ENCODE peak calls at places on chromosomes 13 and 19, in nine cellular contexts. H is cardiac muscle cell, U is heart left ventricle, X is ascending aorta, T is astrocyte of the spinal cord, R is endodermal cell, I is IMR-90, Q is epithelial cell of esophagus, M is ovary. N is an unnamed sample.

GRCh38 chr19:39083983-39084731 is at the start of gene ACP7:
- DNase-seq in H (no peak), U (no peak), X (no peak), T (no peak), R (peak; percentile 59), I (no peak), Q (no peak), M (no peak), N (no peak)

GRCh38 chr19:15264061-15264932 is 32.0 kb upstream of the EPHX3 start:
- DNase-seq in H (peak; percentile 78), U (peak; percentile 75), X (no peak), T (peak; percentile 63), R (peak; percentile 97), I (peak; percentile 65), Q (peak; percentile 55), M (peak; percentile 79), N (peak; percentile 78)

GRCh38 chr13:20193924-20194631 is 1.3 kb upstream of the GJB2 start:
- DNase-seq in H (no peak), U (no peak), X (no peak), T (no peak), R (peak; percentile 62), I (no peak), Q (peak; percentile 79), M (no peak), N (no peak)

GRCh38 chr19:10502524-10503001 is 593 bp downstream of the KEAP1 start:
- DNase-seq in H (peak; percentile 91), U (peak; percentile 96), X (peak; percentile 73), T (peak; percentile 89), R (peak; percentile 96), I (peak; percentile 85), Q (peak; percentile 87), M (peak; percentile 91), N (peak; percentile 83)

GRCh38 chr19:18533058-18533457 is 10.3 kb downstream of the FKBP8 start:
- DNase-seq in H (no peak), U (no peak), X (no peak), T (no peak), R (no peak), I (no peak), Q (no peak), M (no peak), N (no peak)

GRCh38 chr19:50921391-50922315 is 10.5 kb upstream of the KLK4 start:
- DNase-seq in H (no peak), U (no peak), X (no peak), T (no peak), R (peak; percentile 80), I (no peak), Q (no peak), M (no peak), N (peak; percentile 42)

GRCh38 chr13:66405908-66406802 is 824.0 kb downstream of the PCDH9 start:
- DNase-seq in H (peak; percentile 74), U (no peak), X (no peak), T (peak; percentile 86), R (no peak), I (peak; percentile 65), Q (peak; percentile 86), M (no peak), N (peak; percentile 51)

GRCh38 chr13:26664942-26665341 is 95.6 kb downstream of the GPR12 start:
- DNase-seq in H (no peak), U (no peak), X (no peak), T (no peak), R (no peak), I (no peak), Q (no peak), M (no peak), N (no peak)

GRCh38 chr13:24500977-24501376 is 11.6 kb downstream of the PARP4 start:
- DNase-seq in H (peak; percentile 81), U (no peak), X (no peak), T (peak; percentile 56), R (no peak), I (peak; percentile 73), Q (peak; percentile 82), M (no peak), N (peak; percentile 94)

GRCh38 chr19:2255112-2255845 is 938 bp downstream of the JSRP1 start:
- DNase-seq in H (no peak), U (no peak), X (no peak), T (no peak), R (no peak), I (no peak), Q (no peak), M (no peak), N (no peak)

DNA sequence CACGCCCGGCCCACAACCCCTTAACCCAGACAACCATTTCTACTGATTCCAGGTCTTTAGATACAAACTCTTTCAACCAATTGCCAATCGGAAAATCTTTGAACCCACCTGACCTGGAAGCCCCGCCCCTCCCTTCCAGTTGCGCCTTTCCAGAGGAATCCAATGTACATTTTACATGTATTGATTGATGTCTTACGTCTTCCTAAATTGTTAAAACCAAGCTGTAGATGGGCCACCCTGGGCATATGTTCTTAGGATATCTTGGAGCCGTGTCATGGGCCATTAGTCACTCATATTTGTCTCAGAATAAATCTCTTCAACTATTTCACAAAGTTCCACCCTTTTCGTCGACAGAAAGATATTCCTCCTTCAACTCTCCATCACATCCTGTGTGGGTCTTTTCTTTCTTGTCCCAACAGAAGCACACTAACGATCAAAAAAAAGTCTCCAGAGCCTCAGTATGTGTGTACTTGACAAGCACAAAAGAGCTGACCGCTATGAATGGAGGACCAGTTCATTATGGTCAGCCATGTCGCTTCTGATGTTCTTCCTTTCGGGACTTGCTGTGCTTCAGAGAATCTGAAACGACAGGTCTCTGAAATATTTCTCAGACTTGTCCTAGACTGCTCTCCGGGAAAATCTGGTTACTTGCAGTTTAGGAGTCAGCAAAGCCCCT is 601 bp upstream of the ZNF749 start:
- DNase-seq in H (no peak), U (no peak), X (no peak), T (no peak), R (peak; percentile 59), I (no peak), Q (peak; percentile 21), M (no peak), N (no peak)
- H3K4me3 ChIP-seq in H (peak overlapping the region; percentile 68), U (peak overlapping the region; percentile 92), X (peak overlapping the region; percentile 84), T (peak overlapping the region; percentile 86), R (peak overlapping the region; percentile 92), I (peak overlapping the region; percentile 80), Q (peak overlapping the region; percentile 62), M (peak overlapping the region; percentile 84), N (peak overlapping the region; percentile 85)

DNA sequence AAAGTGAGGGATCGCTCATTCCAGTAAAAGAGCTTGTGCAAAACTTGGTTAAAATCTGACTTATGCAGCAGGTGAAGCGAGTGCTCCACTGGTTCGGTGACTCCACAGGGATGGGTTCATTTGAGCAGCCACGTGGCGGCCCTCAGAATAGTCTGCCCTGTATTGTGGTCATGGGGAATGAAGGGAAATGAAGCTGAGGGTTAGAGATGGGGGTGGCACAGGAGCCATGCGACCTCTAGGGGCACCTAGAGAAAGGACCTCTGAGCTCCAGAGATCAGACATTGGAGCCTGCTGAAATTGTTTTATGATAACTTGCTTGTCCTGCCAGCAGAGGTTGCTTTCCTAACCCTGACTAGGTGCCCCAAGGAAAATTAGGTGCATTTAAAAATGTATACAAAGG is 26.6 kb downstream of the CBY2 start:
- DNase-seq in H (peak; percentile 7), U (no peak), X (no peak), T (no peak), R (peak; percentile 88), I (no peak), Q (no peak), M (no peak), N (no peak)
- TF ChIP-seq CTCF in H (peak; percentile 15), U (no peak), X (no peak), T (no peak), R (peak; percentile 86), I (no peak), Q (no peak), M (no peak), N (peak; percentile 11)

DNA sequence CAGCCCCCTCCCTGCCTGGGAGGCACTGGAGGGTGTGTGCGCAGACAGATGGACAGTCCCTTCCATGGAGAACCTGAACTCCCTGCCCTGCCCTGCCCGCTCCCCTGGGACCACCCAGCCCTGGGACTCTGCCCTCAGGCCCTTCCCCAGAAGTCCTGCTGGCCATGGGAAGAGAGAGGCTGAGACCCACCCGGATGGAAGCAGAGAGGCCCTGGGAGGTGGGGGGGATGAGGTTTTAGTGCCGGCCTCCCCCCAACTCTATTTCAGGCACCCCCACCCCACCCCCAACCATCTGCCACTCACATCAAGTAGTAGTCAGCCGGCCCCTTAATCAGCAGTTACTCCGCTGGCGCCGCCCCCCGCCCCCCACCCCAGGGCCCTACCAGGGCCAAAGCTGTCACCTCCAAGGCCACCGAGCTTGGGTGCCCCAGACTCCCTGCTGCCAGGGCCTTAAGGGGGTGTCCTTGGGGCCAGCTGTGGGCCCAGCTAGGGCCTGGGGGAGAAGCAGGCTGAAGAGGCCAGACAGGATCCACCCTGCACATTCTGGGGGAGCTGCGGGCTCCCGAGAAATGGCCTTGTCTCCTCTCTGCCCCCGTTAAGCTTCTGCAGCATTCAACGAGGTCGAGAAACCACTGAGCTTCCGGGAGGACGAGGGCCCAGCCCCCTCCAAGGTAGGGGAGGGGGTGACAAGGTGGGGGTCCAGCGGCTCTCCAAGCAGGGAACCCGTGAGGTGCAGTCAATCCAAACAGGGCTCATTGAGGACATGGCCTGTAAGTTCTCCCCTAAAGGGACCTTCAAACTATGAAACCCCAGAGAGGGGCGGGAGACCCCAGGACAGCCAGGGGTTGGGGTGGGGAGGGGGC is 17.4 kb downstream of the NMRK2 start:
- DNase-seq in H (no peak), U (no peak), X (no peak), T (no peak), R (peak; percentile 48), I (no peak), Q (no peak), M (no peak), N (no peak)
- H3K4me3 ChIP-seq in H (no peak overlapping the region), U (peak overlapping the region; percentile 63), X (no peak overlapping the region), T (no peak overlapping the region), R (no peak overlapping the region), I (no peak overlapping the region), Q (no peak overlapping the region), M (no peak overlapping the region), N (no peak overlapping the region)

GRCh38 chr19:54257116-54257480 is at the start of gene LILRB5:
- DNase-seq in H (no peak), U (no peak), X (no peak), T (no peak), R (peak; percentile 33), I (no peak), Q (no peak), M (no peak), N (no peak)
- TF ChIP-seq CTCF in H (no peak), U (no peak), X (no peak), T (no peak), R (no peak), I (no peak), Q (no peak), M (no peak), N (no peak)

N was measured in fibroblast of the aortic adventitia.